ENCODE peak calls at places on chromosomes 13 and 19, in seven cellular contexts. One of them, this sample, is unnamed.

GRCh38 chr13:102799544-102800144 is 725 bp downstream of the BIVM start:
- DNase-seq in AG08396: peak
- DNase-seq in omental fat pad: no peak
- DNase-seq in cardiac muscle cell: peak
- DNase-seq in lower leg skin: peak
- DNase-seq in EL: no peak
- DNase-seq in stimulated activated CD8-positive, alpha-beta memory T cell treated with anti-CD3 and anti-CD28 coated beads, Interleukin-15, amount 100 ng/mL, for 24 hours: no peak
- DNase-seq in this sample: peak

GRCh38 chr19:24159707-24160106 is 72.7 kb downstream of the ZNF254 start:
- DNase-seq in lower leg skin: no peak
- DNase-seq in EL: no peak
- DNase-seq in stimulated activated CD8-positive, alpha-beta memory T cell treated with anti-CD3 and anti-CD28 coated beads, Interleukin-15, amount 100 ng/mL, for 24 hours: no peak
- DNase-seq in omental fat pad: no peak
- DNase-seq in cardiac muscle cell: no peak
- DNase-seq in AG08396: no peak
- DNase-seq in this sample: peak

GRCh38 chr13:107817652-107818287 is 397.6 kb downstream of the LIG4 start:
- DNase-seq in AG08396: no peak
- DNase-seq in EL: no peak
- DNase-seq in stimulated activated CD8-positive, alpha-beta memory T cell treated with anti-CD3 and anti-CD28 coated beads, Interleukin-15, amount 100 ng/mL, for 24 hours: no peak
- DNase-seq in lower leg skin: no peak
- DNase-seq in omental fat pad: no peak
- DNase-seq in cardiac muscle cell: no peak
- DNase-seq in this sample: no peak

GRCh38 chr19:49911381-49912145 is 14.9 kb upstream of the IL4I1 start:
- DNase-seq in omental fat pad: no peak
- DNase-seq in AG08396: no peak
- DNase-seq in cardiac muscle cell: no peak
- DNase-seq in lower leg skin: no peak
- DNase-seq in EL: peak
- DNase-seq in stimulated activated CD8-positive, alpha-beta memory T cell treated with anti-CD3 and anti-CD28 coated beads, Interleukin-15, amount 100 ng/mL, for 24 hours: no peak
- DNase-seq in this sample: no peak

GRCh38 chr19:38898788-38899446 is 501 bp downstream of the SIRT2 start:
- DNase-seq in AG08396: no peak
- DNase-seq in stimulated activated CD8-positive, alpha-beta memory T cell treated with anti-CD3 and anti-CD28 coated beads, Interleukin-15, amount 100 ng/mL, for 24 hours: no peak
- DNase-seq in EL: peak
- DNase-seq in lower leg skin: no peak
- DNase-seq in omental fat pad: no peak
- DNase-seq in cardiac muscle cell: peak
- DNase-seq in this sample: no peak

GRCh38 chr19:49589391-49589790 is 1.6 kb upstream of the PRR12 start:
- DNase-seq in AG08396: no peak
- DNase-seq in omental fat pad: no peak
- DNase-seq in stimulated activated CD8-positive, alpha-beta memory T cell treated with anti-CD3 and anti-CD28 coated beads, Interleukin-15, amount 100 ng/mL, for 24 hours: no peak
- DNase-seq in EL: no peak
- DNase-seq in lower leg skin: no peak
- DNase-seq in cardiac muscle cell: no peak
- DNase-seq in this sample: no peak

GRCh38 chr19:43464089-43464775 is 1.2 kb downstream of the LYPD3 start:
- DNase-seq in lower leg skin: peak
- DNase-seq in AG08396: no peak
- DNase-seq in EL: no peak
- DNase-seq in cardiac muscle cell: peak
- DNase-seq in stimulated activated CD8-positive, alpha-beta memory T cell treated with anti-CD3 and anti-CD28 coated beads, Interleukin-15, amount 100 ng/mL, for 24 hours: peak
- DNase-seq in omental fat pad: peak
- DNase-seq in this sample: no peak

GRCh38 chr19:32809254-32809653 is 60.3 kb downstream of the SLC7A9 start:
- DNase-seq in stimulated activated CD8-positive, alpha-beta memory T cell treated with anti-CD3 and anti-CD28 coated beads, Interleukin-15, amount 100 ng/mL, for 24 hours: no peak
- DNase-seq in lower leg skin: peak
- DNase-seq in cardiac muscle cell: no peak
- DNase-seq in AG08396: no peak
- DNase-seq in omental fat pad: no peak
- DNase-seq in EL: no peak
- DNase-seq in this sample: no peak

GRCh38 chr13:46679369-46680180 is 117.4 kb downstream of the ESD start:
- DNase-seq in omental fat pad: no peak
- DNase-seq in cardiac muscle cell: no peak
- DNase-seq in AG08396: peak
- DNase-seq in stimulated activated CD8-positive, alpha-beta memory T cell treated with anti-CD3 and anti-CD28 coated beads, Interleukin-15, amount 100 ng/mL, for 24 hours: no peak
- DNase-seq in lower leg skin: no peak
- DNase-seq in EL: peak
- DNase-seq in this sample: no peak